ENCODE peak calls at places on chromosomes 5 and 9, in ten cellular contexts. E, T, O, Q, L, J, M, Z, S and A are unnamed samples.

GRCh38 chr9:131119600-131119999 is 5.8 kb upstream of the NUP214 start:
- DNase-seq in S (no peak), J (peak; percentile 48), E (no peak), T (no peak), Q (no peak), O (no peak), L (no peak), M (no peak), Z (no peak), A (peak; percentile 70)

GRCh38 chr9:87910821-87911220 is 6.9 kb upstream of the SPATA31C1 start:
- DNase-seq in O (no peak), L (no peak), S (no peak), T (no peak), Q (no peak), M (no peak), J (no peak), Z (no peak), E (no peak), A (no peak)

GRCh38 chr5:44660251-44660650 is 148.5 kb upstream of the MRPS30 start:
- DNase-seq in J (no peak), S (no peak), L (no peak), T (no peak), M (no peak), O (no peak), Z (no peak), Q (no peak), E (no peak), A (no peak)

GRCh38 chr5:110288766-110289165 is 437.7 kb downstream of the TMEM232 start:
- DNase-seq in J (no peak), S (no peak), L (no peak), T (no peak), E (no peak), Z (no peak), O (no peak), M (no peak), Q (no peak), A (no peak)

GRCh38 chr5:83827111-83827541 is 106.5 kb upstream of the HAPLN1 start:
- DNase-seq in L (no peak), Z (no peak), E (no peak), S (no peak), T (no peak), Q (peak; percentile 14), O (no peak), J (no peak), M (no peak), A (no peak)

GRCh38 chr9:117487555-117488175 is 72.8 kb upstream of the ASTN2 start:
- DNase-seq in S (peak; percentile 7), Q (peak; percentile 43), E (peak; percentile 71), O (peak; percentile 33), Z (peak; percentile 46), L (peak; percentile 81), M (peak; percentile 85), T (peak; percentile 67), J (peak; percentile 74), A (peak; percentile 73)

GRCh38 chr5:108966910-108967309 is 219.2 kb downstream of the FER start:
- DNase-seq in T (no peak), E (no peak), O (no peak), Z (no peak), S (no peak), Q (no peak), M (no peak), L (no peak), J (no peak), A (no peak)

GRCh38 chr9:6680797-6681146 is 35.2 kb upstream of the GLDC start:
- DNase-seq in T (peak; percentile 77), Q (peak; percentile 41), L (peak; percentile 63), O (peak; percentile 68), J (no peak), E (peak; percentile 67), M (peak; percentile 71), S (no peak), Z (no peak), A (no peak)

GRCh38 chr9:8558176-8558575 is 758.6 kb upstream of the DMAC1 start:
- DNase-seq in M (no peak), Q (no peak), L (no peak), E (peak; percentile 17), T (no peak), Z (no peak), J (no peak), S (no peak), O (no peak), A (no peak)

GRCh38 chr5:176697929-176698520 is 50.7 kb downstream of the TSPAN17 start:
- DNase-seq in S (no peak), J (no peak), Q (no peak), E (no peak), O (no peak), Z (no peak), T (no peak), L (no peak), M (no peak), A (no peak)

GRCh38 chr9:33628865-33629410 is 104.9 kb downstream of the ANKRD18B start:
- DNase-seq in L (no peak), O (no peak), M (no peak), T (no peak), Z (no peak), S (no peak), E (no peak), Q (no peak), J (no peak), A (no peak)

GRCh38 chr5:151906246-151906645 is 18.4 kb downstream of the GLRA1 start:
- DNase-seq in J (no peak), L (no peak), M (no peak), E (no peak), S (no peak), Q (no peak), O (no peak), Z (no peak), T (no peak), A (no peak)

GRCh38 chr9:133767625-133768024 is 29.5 kb upstream of the SARDH start:
- DNase-seq in O (no peak), E (no peak), Q (no peak), Z (no peak), M (no peak), L (peak; percentile 7), S (no peak), T (no peak), J (peak; percentile 38), A (no peak)

GRCh38 chr9:109861918-109862317 is 81.9 kb downstream of the PALM2AKAP2 start:
- DNase-seq in O (no peak), T (no peak), E (no peak), L (no peak), J (no peak), Z (no peak), S (no peak), Q (no peak), M (no peak), A (no peak)

GRCh38 chr5:54637654-54638053 is 120.1 kb downstream of the SNX18 start:
- DNase-seq in O (no peak), J (peak; percentile 77), E (no peak), Q (peak; percentile 43), T (no peak), M (no peak), L (peak; percentile 53), S (no peak), Z (peak; percentile 73), A (no peak)

GRCh38 chr9:86406366-86406765 is 52.2 kb upstream of the TUT7 start:
- DNase-seq in S (no peak), T (no peak), O (no peak), E (peak; percentile 31), Q (no peak), J (no peak), M (no peak), L (no peak), Z (no peak), A (no peak)
- TF ChIP-seq EP300 in S (no peak), T (no peak), O (no peak), E (no peak), Q (peak; percentile 25), J (no peak), M (no peak), L (no peak), Z (no peak), A (no peak)

DNA sequence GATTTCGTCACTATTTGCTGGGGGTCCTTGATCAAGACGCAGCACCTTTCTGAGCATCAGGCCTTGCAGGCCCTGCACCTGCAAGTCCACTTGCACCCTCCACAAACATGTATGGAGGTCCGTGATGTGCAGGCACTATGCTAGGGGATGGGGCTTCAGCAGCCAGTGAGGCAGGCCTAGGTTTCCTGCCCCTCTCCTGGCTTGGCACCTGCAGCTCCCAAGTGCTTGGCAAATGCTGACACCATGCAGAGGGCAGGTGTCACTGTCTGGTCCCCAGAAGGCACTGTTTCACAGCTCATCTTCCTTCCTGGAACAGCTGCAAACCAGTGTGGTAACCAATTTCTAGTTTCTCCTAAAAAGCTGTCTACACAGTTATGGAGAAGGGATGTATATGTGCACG is 29.7 kb downstream of the ADAM19 start:
- DNase-seq in Z (no peak), E (no peak), J (no peak), L (no peak), S (no peak), O (no peak), M (no peak), T (no peak), Q (no peak), A (no peak)
- H3K4me1 ChIP-seq in Z (peaks cover 12% of the 10 kb centered on the region), E (peaks cover 36% of the 10 kb centered on the region), J (peaks cover 100% of the 10 kb centered on the region), L (peaks cover 35% of the 10 kb centered on the region), S (peaks cover 59% of the 10 kb centered on the region), O (peaks cover 21% of the 10 kb centered on the region), M (peaks cover 45% of the 10 kb centered on the region), T (peaks cover 45% of the 10 kb centered on the region), Q (no peaks in the 10 kb centered on the region), A (peaks cover 14% of the 10 kb centered on the region)

DNA sequence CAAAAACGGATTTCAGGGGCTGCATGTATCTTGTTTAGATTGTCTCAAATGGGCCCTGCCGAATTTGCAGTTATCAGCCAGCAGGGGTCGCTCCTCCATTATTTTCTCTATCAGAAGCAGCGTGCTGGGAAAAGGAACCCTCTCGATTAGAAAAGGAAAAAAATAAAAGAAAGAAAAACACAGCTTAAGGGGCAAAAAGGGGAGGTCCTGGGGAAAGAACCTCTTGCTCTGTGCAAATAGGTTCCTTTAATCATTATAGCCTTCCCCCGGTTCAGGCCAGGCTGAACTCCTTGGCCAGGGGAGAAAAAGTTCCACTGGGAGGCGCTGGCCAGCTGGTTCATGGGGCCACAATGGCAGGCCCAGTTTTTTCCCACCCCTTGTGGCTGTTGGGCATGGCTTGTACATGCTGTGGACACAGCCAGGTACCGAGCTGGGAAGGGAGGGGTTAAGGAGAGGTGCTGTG is 25.0 kb upstream of the CAPSL start:
- DNase-seq in Q (no peak), T (peak; percentile 11), O (peak; percentile 58), L (no peak), S (no peak), Z (no peak), E (peak; percentile 11), J (no peak), M (peak; percentile 10), A (no peak)
- TF ChIP-seq EP300 in Q (no peak), T (no peak), O (no peak), L (no peak), S (no peak), Z (no peak), E (no peak), J (no peak), M (no peak), A (no peak)

DNA sequence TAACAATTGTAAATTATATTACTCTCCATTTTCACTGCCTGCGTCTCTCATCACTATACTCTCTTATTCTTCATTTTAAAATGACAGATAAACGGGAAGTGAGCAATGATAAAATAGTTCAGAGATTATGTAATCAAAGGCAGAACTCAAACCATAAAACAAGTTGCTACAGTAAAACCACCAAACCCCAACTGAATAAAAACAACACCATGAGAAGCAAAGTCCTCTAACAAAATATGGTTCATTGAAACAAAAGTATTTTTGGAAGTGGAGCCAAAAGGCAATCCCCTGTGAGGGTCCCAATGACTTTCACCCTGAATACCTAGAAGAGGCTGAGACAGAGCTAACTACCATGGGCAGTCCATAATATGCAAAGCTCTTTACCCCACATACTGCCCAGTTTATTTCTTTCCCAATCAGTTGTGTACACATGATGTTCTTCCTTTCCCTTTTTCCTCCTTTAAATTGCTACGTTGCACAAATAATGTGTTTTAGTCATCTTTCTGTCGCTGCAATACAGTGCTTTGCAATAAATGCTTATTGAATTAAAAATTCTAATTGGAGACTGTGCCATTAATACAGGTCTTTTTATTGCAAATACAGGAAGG is 64.0 kb upstream of the PTGER4 start:
- DNase-seq in O (no peak), S (no peak), Z (no peak), T (no peak), E (no peak), M (no peak), L (no peak), J (no peak), Q (no peak), A (no peak)
- H3K4me1 ChIP-seq in O (no peaks in the 10 kb centered on the region), S (no peaks in the 10 kb centered on the region), Z (no peaks in the 10 kb centered on the region), T (peaks cover 4% of the 10 kb centered on the region), E (peaks cover 7% of the 10 kb centered on the region), M (no peaks in the 10 kb centered on the region), L (no peaks in the 10 kb centered on the region), J (no peaks in the 10 kb centered on the region), Q (no peaks in the 10 kb centered on the region), A (peaks cover 3% of the 10 kb centered on the region)